ENCODE peak calls at places on chromosomes 5 and 9, in eight cellular contexts. B is activated CD4-positive, alpha-beta T cell treated with anti-CD3 and anti-CD28 coated beads, Interleukin-2, amount 50 U/mL, for 1 hour; P is lower leg skin; Q is neuronal stem cell; G is astrocyte of the spinal cord; C is GM04504; A is MM.1S; E is AG09319. N is an unnamed sample.

GRCh38 chr5:151023651-151024050 is 3.3 kb downstream of the GPX3 start:
- DNase-seq in B (no peak), P (no peak), Q (no peak), G (no peak), C (no peak), A (no peak), E (peak; percentile 64), N (no peak)

GRCh38 chr5:2207416-2207950 is 324.8 kb upstream of the IRX4 start:
- DNase-seq in B (no peak), P (no peak), Q (no peak), G (no peak), C (no peak), A (no peak), E (no peak), N (no peak)

GRCh38 chr9:108956098-108956533 is 21.9 kb downstream of the ABITRAM start:
- DNase-seq in B (no peak), P (no peak), Q (no peak), G (no peak), C (no peak), A (no peak), E (no peak), N (no peak)

GRCh38 chr5:151733727-151734408 is 24.6 kb downstream of the ATOX1 start:
- DNase-seq in B (no peak), P (no peak), Q (no peak), G (peak; percentile 64), C (peak; percentile 64), A (no peak), E (no peak), N (no peak)

GRCh38 chr9:132587484-132587858 is 5.1 kb downstream of the BARHL1 start:
- DNase-seq in B (no peak), P (no peak), Q (no peak), G (no peak), C (no peak), A (no peak), E (no peak), N (no peak)

GRCh38 chr9:121634800-121635261 is 16.6 kb upstream of the DAB2IP start:
- DNase-seq in B (no peak), P (no peak), Q (peak; percentile 58), G (no peak), C (no peak), A (no peak), E (no peak), N (no peak)

GRCh38 chr9:130687615-130688014 is 6.0 kb upstream of the EXOSC2 start:
- DNase-seq in B (no peak), P (no peak), Q (no peak), G (no peak), C (no peak), A (no peak), E (no peak), N (no peak)

GRCh38 chr9:123267481-123268239 is 726 bp downstream of the STRBP start:
- DNase-seq in B (peak; percentile 5), P (peak; percentile 88), Q (no peak), G (no peak), C (no peak), A (no peak), E (no peak), N (no peak)

GRCh38 chr9:117887941-117888340 is 183.7 kb downstream of the TLR4 start:
- DNase-seq in B (no peak), P (no peak), Q (no peak), G (no peak), C (no peak), A (no peak), E (no peak), N (no peak)

GRCh38 chr5:52710972-52711596 is 76.6 kb upstream of the ITGA1 start:
- DNase-seq in B (no peak), P (no peak), Q (no peak), G (peak; percentile 71), C (no peak), A (no peak), E (no peak), N (no peak)

GRCh38 chr9:69502671-69503301 is 169.4 kb downstream of the APBA1 start:
- DNase-seq in B (no peak), P (no peak), Q (no peak), G (peak; percentile 56), C (peak; percentile 3), A (no peak), E (no peak), N (no peak)

GRCh38 chr9:89435315-89435823 is 62.5 kb downstream of the SEMA4D start:
- DNase-seq in B (no peak), P (peak; percentile 86), Q (peak; percentile 18), G (no peak), C (no peak), A (peak; percentile 84), E (no peak), N (no peak)

GRCh38 chr9:134925011-134925511 is 7.3 kb upstream of the FCN1 start:
- DNase-seq in B (no peak), P (peak; percentile 79), Q (no peak), G (no peak), C (no peak), A (no peak), E (no peak), N (no peak)

GRCh38 chr5:71778678-71779276 is 59.7 kb downstream of the CARTPT start:
- DNase-seq in B (no peak), P (no peak), Q (peak; percentile 27), G (peak; percentile 54), C (no peak), A (peak; percentile 27), E (no peak), N (no peak)

GRCh38 chr9:101311759-101312420 is 72.9 kb downstream of the BAAT start:
- DNase-seq in B (no peak), P (no peak), Q (peak; percentile 72), G (peak; percentile 76), C (peak; percentile 44), A (peak; percentile 83), E (peak; percentile 54), N (no peak)

GRCh38 chr9:15735083-15735974 is 182.5 kb downstream of the CCDC171 start:
- DNase-seq in B (no peak), P (no peak), Q (no peak), G (peak; percentile 93), C (peak; percentile 86), A (no peak), E (peak; percentile 75), N (no peak)

GRCh38 chr9:36566813-36567217 is 5.9 kb upstream of the MELK start:
- DNase-seq in B (no peak), P (peak; percentile 90), Q (no peak), G (peak; percentile 44), C (no peak), A (no peak), E (no peak), N (no peak)

GRCh38 chr9:119005162-119005561 is 364.1 kb downstream of the BRINP1 start:
- DNase-seq in B (no peak), P (no peak), Q (peak; percentile 24), G (no peak), C (no peak), A (no peak), E (no peak), N (no peak)

GRCh38 chr5:139644646-139645494 is 3.3 kb upstream of the CXXC5 start:
- DNase-seq in B (no peak), P (peak; percentile 68), Q (no peak), G (no peak), C (no peak), A (no peak), E (no peak), N (no peak)

GRCh38 chr9:120376101-120376500 is 203.9 kb downstream of the CDK5RAP2 start:
- DNase-seq in B (no peak), P (no peak), Q (no peak), G (no peak), C (no peak), A (no peak), E (no peak), N (no peak)

GRCh38 chr5:36581070-36581469 is 25.3 kb upstream of the SLC1A3 start:
- DNase-seq in B (no peak), P (no peak), Q (no peak), G (no peak), C (no peak), A (no peak), E (no peak), N (no peak)

GRCh38 chr5:141032626-141033025 is 18.5 kb upstream of the PCDHB1 start:
- DNase-seq in B (no peak), P (no peak), Q (no peak), G (no peak), C (no peak), A (no peak), E (no peak), N (no peak)

GRCh38 chr9:101376117-101376866 is 8.5 kb downstream of the BAAT start:
- DNase-seq in B (no peak), P (no peak), Q (no peak), G (no peak), C (peak; percentile 90), A (no peak), E (no peak), N (no peak)